ENCODE peak calls at places on chromosome X, in six cellular contexts. D is Caco-2, X is left ventricle myocardium inferior, H is coronary artery, V is breast epithelium, M is psoas muscle. T is an unnamed sample.

GRCh38 chrX:21932277-21932996 is 8.1 kb upstream of the SMS start:
- DNase-seq in X (no peak), D (no peak), V (no peak), M (peak; percentile 59), H (peak; percentile 76), T (peak; percentile 34)

GRCh38 chrX:545488-545887 is 85.1 kb upstream of the SHOX start:
- DNase-seq in D (no peak), V (no peak), M (no peak), X (no peak), H (no peak), T (no peak)

GRCh38 chrX:6002056-6002455 is 226.6 kb downstream of the NLGN4X start:
- DNase-seq in X (no peak), D (no peak), H (no peak), M (no peak), V (no peak), T (no peak)

GRCh38 chrX:11423362-11423818 is 130.2 kb downstream of the AMELX start:
- DNase-seq in H (no peak), X (no peak), D (no peak), M (no peak), V (no peak), T (no peak)

GRCh38 chrX:38868941-38869378 is 67.7 kb downstream of the MID1IP1 start:
- DNase-seq in V (no peak), D (no peak), H (no peak), X (no peak), M (no peak), T (no peak)

GRCh38 chrX:31117195-31117594 is 45.4 kb upstream of the FTHL17 start:
- DNase-seq in H (no peak), V (no peak), X (no peak), M (no peak), D (no peak), T (no peak)

GRCh38 chrX:13151806-13152510 is 107.5 kb upstream of the FAM9C start:
- DNase-seq in V (no peak), M (no peak), X (no peak), D (no peak), H (no peak), T (no peak)

GRCh38 chrX:16586371-16587112 is 63.4 kb upstream of the S100G start:
- DNase-seq in X (no peak), M (no peak), H (no peak), D (no peak), V (no peak), T (no peak)

GRCh38 chrX:140764401-140764919 is 54.9 kb downstream of the LINC00632 start:
- DNase-seq in X (no peak), D (no peak), M (peak; percentile 52), H (peak; percentile 75), V (no peak), T (peak; percentile 62)

GRCh38 chrX:16836371-16836770 is 33.8 kb downstream of the RBBP7 start:
- DNase-seq in X (no peak), M (peak; percentile 59), V (no peak), H (no peak), D (no peak), T (no peak)

GRCh38 chrX:18354369-18355329 is at the start of gene SCML2:
- DNase-seq in H (no peak), V (no peak), D (peak; percentile 50), M (peak; percentile 54), X (peak; percentile 38), T (peak; percentile 31)

GRCh38 chrX:12210196-12210815 is 72.0 kb downstream of the FRMPD4 start:
- DNase-seq in V (no peak), M (no peak), X (peak; percentile 16), D (no peak), H (no peak), T (no peak)

GRCh38 chrX:136028383-136028984 is 43.2 kb downstream of the SLC9A6 start:
- DNase-seq in D (no peak), V (no peak), H (no peak), M (no peak), X (no peak), T (no peak)

GRCh38 chrX:84363054-84363453 is 139.2 kb downstream of the HDX start:
- DNase-seq in V (no peak), X (no peak), M (no peak), H (no peak), D (no peak), T (no peak)

GRCh38 chrX:103155201-103155600 is 59.7 kb upstream of the BEX4 start:
- DNase-seq in M (no peak), D (no peak), V (no peak), X (no peak), H (no peak), T (no peak)

GRCh38 chrX:47217121-47217851 is 1.2 kb upstream of the CDK16 start:
- DNase-seq in X (peak; percentile 21), V (peak; percentile 67), H (no peak), D (no peak), M (no peak), T (peak; percentile 26)

GRCh38 chrX:64642482-64642881 is 247.2 kb upstream of the MTMR8 start:
- DNase-seq in H (no peak), M (no peak), X (no peak), D (no peak), V (no peak), T (no peak)

GRCh38 chrX:40709395-40709794 is 25.9 kb downstream of the MED14 start:
- DNase-seq in X (no peak), D (no peak), M (no peak), H (no peak), V (no peak), T (no peak)

GRCh38 chrX:125507119-125507518 is 187.4 kb downstream of the TEX13C start:
- DNase-seq in X (no peak), V (no peak), H (no peak), M (no peak), D (no peak), T (no peak)

GRCh38 chrX:23766650-23767551 is 16.1 kb upstream of the SAT1 start:
- DNase-seq in V (no peak), D (no peak), M (no peak), X (no peak), H (no peak), T (peak; percentile 69)

GRCh38 chrX:139388234-139388633 is 142.3 kb upstream of the F9 start:
- DNase-seq in M (peak; percentile 52), V (no peak), X (no peak), H (no peak), D (no peak), T (no peak)

GRCh38 chrX:47817421-47817820 is 19.3 kb upstream of the ZNF81 start:
- DNase-seq in H (no peak), D (no peak), V (no peak), X (no peak), M (no peak), T (no peak)

GRCh38 chrX:12701625-12702024 is 89.6 kb upstream of the PRPS2 start:
- DNase-seq in H (no peak), M (no peak), V (peak; percentile 55), X (peak; percentile 19), D (peak; percentile 56), T (peak; percentile 67)

GRCh38 chrX:40049084-40049641 is 48.6 kb downstream of the BCOR start:
- DNase-seq in H (no peak), M (no peak), D (no peak), X (no peak), V (no peak), T (no peak)

GRCh38 chrX:23554304-23554703 is 113.0 kb upstream of the PRDX4 start:
- DNase-seq in V (no peak), X (no peak), D (no peak), M (no peak), H (no peak), T (no peak)

GRCh38 chrX:153972368-153973126 is at the start of gene TMEM187:
- DNase-seq in M (peak; percentile 95), X (peak; percentile 85), D (peak; percentile 89), H (peak; percentile 93), V (peak; percentile 77), T (peak; percentile 94)

GRCh38 chrX:153974726-153975286 is 2.3 kb downstream of the TMEM187 start:
- DNase-seq in X (no peak), D (no peak), M (peak; percentile 39), V (no peak), H (no peak), T (no peak)

GRCh38 chrX:153971632-153972367 is at the start of gene HCFC1:
- DNase-seq in X (peak; percentile 91), D (peak; percentile 91), M (peak; percentile 98), H (peak; percentile 95), V (peak; percentile 87), T (peak; percentile 88)

GRCh38 chrX:153973127-153974002 is 811 bp downstream of the TMEM187 start:
- DNase-seq in X (no peak), V (no peak), D (no peak), H (no peak), M (peak; percentile 48), T (no peak)

DNA sequence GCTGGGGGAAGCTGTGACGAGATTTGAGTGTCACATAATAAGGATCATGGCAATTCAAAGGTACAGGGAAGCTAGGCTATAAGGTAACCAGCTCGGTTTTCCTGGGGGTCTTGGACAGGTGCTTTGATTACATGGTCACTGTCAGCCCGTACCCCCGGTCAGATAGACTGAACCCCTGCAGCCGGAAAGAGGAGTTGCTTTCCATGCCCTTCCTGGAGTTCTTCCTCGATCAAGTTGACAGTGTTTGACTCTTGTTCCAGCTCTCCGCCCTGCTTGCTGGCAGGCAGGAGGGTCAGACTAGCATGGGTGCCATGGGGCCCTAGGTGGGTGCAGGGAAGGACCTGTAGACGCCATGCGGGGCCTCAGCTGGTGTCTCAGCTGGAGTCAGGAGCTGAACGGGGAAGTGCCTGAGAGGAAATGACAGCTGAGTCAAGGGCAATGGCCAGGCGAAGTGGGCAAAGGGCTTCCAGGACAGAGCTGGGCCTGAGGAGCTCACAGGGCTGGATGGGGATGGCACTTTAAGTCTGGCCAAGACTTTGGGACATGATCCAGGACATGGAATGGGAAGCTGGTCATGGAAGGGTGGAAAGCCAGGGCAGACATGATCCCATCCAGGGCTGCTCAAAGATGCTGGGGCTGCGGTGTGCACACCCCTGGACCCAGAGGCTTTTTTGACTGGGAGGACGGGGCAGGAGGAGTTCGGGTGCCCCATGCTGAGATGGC is 1.6 kb downstream of the TMEM187 start:
- DNase-seq in D (no peak), M (peak; percentile 42), H (no peak), X (no peak), V (no peak), T (no peak)
- H3K4me3 ChIP-seq in D (no peak overlapping the region), M (peak overlapping the region; percentile 80), H (peak overlapping the region; percentile 87), X (peak overlapping the region; percentile 83), V (no peak overlapping the region), T (peak overlapping the region; percentile 66)

GRCh38 chrX:131818297-131818936 is 204.7 kb upstream of the STK26 start:
- DNase-seq in V (no peak), D (no peak), H (no peak), M (no peak), X (no peak), T (no peak)
- H3K4me3 ChIP-seq in V (no peak overlapping the region), D (no peak overlapping the region), H (no peak overlapping the region), M (no peak overlapping the region), X (no peak overlapping the region), T (no peak overlapping the region)

GRCh38 chrX:19373034-19373891 is 29.5 kb downstream of the PDHA1 start:
- DNase-seq in X (no peak), M (no peak), D (no peak), H (no peak), V (no peak), T (no peak)
- H3K4me3 ChIP-seq in X (peak overlapping the region; percentile 63), M (peak overlapping the region; percentile 54), D (no peak overlapping the region), H (peak overlapping the region; percentile 65), V (peak overlapping the region; percentile 45), T (no peak overlapping the region)

DNA sequence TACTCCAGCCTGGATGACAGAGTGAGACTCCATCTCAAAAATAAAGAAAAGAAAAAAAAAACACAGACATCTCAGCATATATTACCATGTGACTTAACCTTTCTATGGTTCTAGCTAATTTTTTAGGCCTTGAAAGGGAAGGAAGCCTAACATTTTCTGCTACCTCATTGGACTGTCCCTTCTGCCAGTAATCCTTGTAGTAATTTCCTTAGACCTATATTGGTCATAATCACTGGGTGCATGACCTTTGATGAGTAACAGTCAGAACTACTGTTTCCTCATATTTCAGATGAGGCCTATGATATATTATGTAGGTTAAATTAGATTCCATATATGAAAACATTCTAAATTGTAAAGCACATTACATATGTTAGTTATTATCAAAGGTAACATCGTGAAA is 9.6 kb downstream of the XIAP start:
- DNase-seq in M (no peak), X (no peak), D (no peak), V (no peak), H (no peak), T (no peak)
- H3K4me3 ChIP-seq in M (no peak overlapping the region), X (no peak overlapping the region), D (no peak overlapping the region), V (no peak overlapping the region), H (no peak overlapping the region), T (no peak overlapping the region)

T was measured in pancreas.